ENCODE peak calls at places on chromosomes 16 and 17, in seven cellular contexts. T, X, N, Y, H, S and M are unnamed samples.

GRCh38 chr16:71920658-71921057 is 25.3 kb downstream of the IST1 start:
- DNase-seq in H (no peak), T (no peak), S (no peak), Y (no peak), X (no peak), N (no peak), M (no peak)

GRCh38 chr17:78154903-78155811 is 9.0 kb downstream of the C17orf99 start:
- DNase-seq in H (no peak), N (no peak), S (no peak), Y (no peak), T (peak), X (no peak), M (no peak)

GRCh38 chr16:9002042-9002441 is 38.3 kb upstream of the USP7 start:
- DNase-seq in H (no peak), T (no peak), N (no peak), S (no peak), X (no peak), Y (no peak), M (no peak)

GRCh38 chr17:76048711-76049110 is 21.6 kb upstream of the EVPL start:
- DNase-seq in Y (peak), X (no peak), T (no peak), H (no peak), N (no peak), S (no peak), M (no peak)

GRCh38 chr17:78409191-78409621 is 30.8 kb downstream of the PGS1 start:
- DNase-seq in T (no peak), S (peak), Y (no peak), H (no peak), N (no peak), X (no peak), M (no peak)

GRCh38 chr16:77732241-77732946 is 10.1 kb downstream of the NUDT7 start:
- DNase-seq in S (no peak), X (no peak), Y (no peak), H (no peak), N (no peak), T (no peak), M (no peak)

GRCh38 chr17:65564793-65565192 is 3.3 kb upstream of the AXIN2 start:
- DNase-seq in S (no peak), X (peak), T (no peak), Y (no peak), H (no peak), N (peak), M (no peak)

GRCh38 chr16:73047536-73048291 is at the start of gene ZFHX3:
- DNase-seq in H (peak), S (peak), Y (no peak), N (peak), T (peak), X (peak), M (no peak)

GRCh38 chr16:70740919-70741778 is 55.3 kb upstream of the MTSS2 start:
- DNase-seq in N (no peak), X (no peak), T (no peak), H (no peak), S (no peak), Y (no peak), M (no peak)

GRCh38 chr17:51000835-51001638 is 119.6 kb downstream of the SPAG9 start:
- DNase-seq in Y (peak), T (peak), S (no peak), X (no peak), H (no peak), N (no peak), M (no peak)

GRCh38 chr17:8147805-8148404 is 4.3 kb downstream of the PER1 start:
- DNase-seq in N (peak), X (no peak), T (no peak), Y (no peak), H (no peak), S (no peak), M (no peak)

GRCh38 chr16:9049241-9049640 is 42.2 kb upstream of the HAPSTR1 start:
- DNase-seq in S (no peak), Y (no peak), X (no peak), H (no peak), T (no peak), N (no peak), M (no peak)

GRCh38 chr16:27215660-27216059 is 12.3 kb downstream of the KDM8 start:
- DNase-seq in Y (no peak), H (no peak), T (no peak), X (no peak), S (no peak), N (no peak), M (no peak)

GRCh38 chr16:27218756-27219155 is 15.4 kb downstream of the KDM8 start:
- DNase-seq in X (no peak), H (no peak), S (no peak), Y (no peak), N (no peak), T (no peak), M (no peak)

GRCh38 chr16:27219161-27219560 is 15.8 kb downstream of the KDM8 start:
- DNase-seq in T (no peak), N (no peak), Y (no peak), H (no peak), S (no peak), X (no peak), M (no peak)

GRCh38 chr16:27216297-27216885 is 13.1 kb downstream of the KDM8 start:
- DNase-seq in S (no peak), X (no peak), Y (no peak), H (no peak), T (no peak), N (no peak), M (no peak)

GRCh38 chr16:27217256-27217655 is 13.9 kb downstream of the KDM8 start:
- DNase-seq in Y (no peak), T (no peak), S (no peak), H (no peak), X (peak), N (no peak), M (no peak)
- H3K27ac ChIP-seq in Y (no peak), T (no peak), S (no peak), H (peak), X (peak), N (peak), M (no peak)

GRCh38 chr17:57531078-57531477 is 214.0 kb downstream of the CCDC182 start:
- DNase-seq in X (no peak), N (no peak), Y (no peak), T (no peak), H (no peak), S (no peak), M (no peak)

GRCh38 chr17:57531648-57532486 is 213.2 kb downstream of the CCDC182 start:
- DNase-seq in X (no peak), N (no peak), H (no peak), S (no peak), T (no peak), Y (no peak), M (no peak)

GRCh38 chr17:57532556-57532955 is 212.5 kb downstream of the CCDC182 start:
- DNase-seq in H (no peak), Y (no peak), S (no peak), T (no peak), X (no peak), N (no peak), M (no peak)

GRCh38 chr17:57533684-57534305 is 211.3 kb downstream of the CCDC182 start:
- DNase-seq in N (no peak), Y (no peak), X (no peak), T (no peak), H (no peak), S (no peak), M (no peak)

GRCh38 chr17:57532966-57533365 is 212.1 kb downstream of the CCDC182 start:
- DNase-seq in T (no peak), H (no peak), X (no peak), N (no peak), Y (no peak), S (no peak), M (no peak)
- H3K27ac ChIP-seq in T (no peak), H (no peak), X (peak), N (no peak), Y (no peak), S (no peak), M (no peak)

GRCh38 chr16:4535627-4536108 is 2.9 kb downstream of the CDIP1 start:
- DNase-seq in Y (no peak), N (no peak), S (peak), T (no peak), X (no peak), H (no peak), M (no peak)

GRCh38 chr16:4538067-4538385 is 547 bp downstream of the CDIP1 start:
- DNase-seq in X (no peak), N (no peak), T (no peak), H (no peak), Y (no peak), S (no peak), M (no peak)

GRCh38 chr16:4538386-4539235 is at the start of gene CDIP1:
- DNase-seq in Y (peak), T (peak), H (peak), S (peak), X (peak), N (peak), M (peak)

GRCh38 chr16:4537376-4538066 is 1.1 kb downstream of the CDIP1 start:
- DNase-seq in Y (no peak), N (no peak), S (no peak), T (no peak), X (peak), H (peak), M (peak)

DNA sequence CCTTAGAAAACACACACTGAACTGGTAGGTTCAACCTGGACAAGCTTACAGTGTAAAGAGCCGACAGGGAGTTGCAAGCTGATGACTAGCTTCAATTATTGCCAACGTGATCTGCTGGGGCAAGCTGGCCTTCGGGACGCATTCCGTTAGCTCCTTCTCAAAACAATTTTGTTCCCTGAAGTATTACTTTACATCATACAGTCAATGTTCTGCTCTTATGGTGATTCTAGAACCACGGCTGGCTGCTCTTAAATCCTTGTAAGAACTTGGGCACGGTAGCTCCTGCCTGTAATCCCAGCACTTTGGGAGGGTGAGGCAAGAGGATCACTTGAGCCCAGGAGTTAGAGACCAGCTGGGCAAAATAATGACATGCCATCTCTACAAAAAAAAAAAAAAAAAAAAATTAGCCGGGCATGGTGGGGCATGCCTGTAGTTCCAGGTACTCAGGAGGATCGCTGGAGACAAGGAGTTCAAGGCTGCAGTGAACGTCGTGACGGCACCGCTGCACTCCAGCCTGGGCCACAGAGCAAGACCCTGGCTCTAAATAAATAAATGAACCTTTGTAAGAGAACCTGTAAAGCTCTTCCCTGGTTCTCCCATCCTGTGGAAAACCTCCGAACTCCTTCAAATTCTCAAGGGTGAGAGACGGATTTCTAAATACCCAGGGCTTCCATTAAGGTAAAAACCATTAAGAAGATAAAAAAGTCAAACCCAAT is 2.0 kb downstream of the CDIP1 start:
- DNase-seq in N (no peak), Y (no peak), T (no peak), X (no peak), H (no peak), S (no peak), M (no peak)
- H3K27ac ChIP-seq in N (peak), Y (no peak), T (no peak), X (peak), H (peak), S (no peak), M (no peak)

DNA sequence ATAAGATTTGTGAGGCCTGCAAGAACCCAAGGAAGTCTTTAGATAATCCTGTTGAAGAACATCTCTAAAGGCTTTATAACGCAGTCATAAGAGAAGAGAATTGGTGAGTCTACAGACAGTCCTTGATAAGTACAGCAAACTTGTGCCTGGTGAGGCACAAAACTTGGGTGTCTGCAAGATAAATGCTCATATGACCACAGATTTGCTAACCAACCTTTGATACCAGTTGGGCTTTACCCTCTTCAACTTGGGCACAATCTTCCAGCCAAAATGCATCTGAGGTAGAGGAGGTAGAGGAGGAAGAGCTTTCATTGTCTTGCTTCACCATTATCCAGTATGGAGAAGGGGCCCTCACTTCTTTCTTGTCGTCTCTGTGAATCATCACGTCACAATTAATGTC is 16.9 kb downstream of the PDZD9 start:
- DNase-seq in X (no peak), Y (no peak), T (no peak), S (no peak), N (no peak), H (no peak), M (no peak)
- H3K27ac ChIP-seq in X (no peak), Y (no peak), T (no peak), S (no peak), N (no peak), H (no peak), M (no peak)

GRCh38 chr16:22018559-22018958 is 10.6 kb downstream of the MOSMO start:
- DNase-seq in T (no peak), N (no peak), X (no peak), H (no peak), Y (no peak), S (no peak), M (no peak)

GRCh38 chr16:22027633-22028032 is 19.7 kb downstream of the MOSMO start:
- DNase-seq in X (no peak), T (no peak), Y (no peak), N (no peak), S (no peak), H (no peak), M (no peak)

GRCh38 chr16:22022151-22022550 is 14.2 kb downstream of the MOSMO start:
- DNase-seq in Y (no peak), X (no peak), S (no peak), H (no peak), N (no peak), T (no peak), M (no peak)

DNA sequence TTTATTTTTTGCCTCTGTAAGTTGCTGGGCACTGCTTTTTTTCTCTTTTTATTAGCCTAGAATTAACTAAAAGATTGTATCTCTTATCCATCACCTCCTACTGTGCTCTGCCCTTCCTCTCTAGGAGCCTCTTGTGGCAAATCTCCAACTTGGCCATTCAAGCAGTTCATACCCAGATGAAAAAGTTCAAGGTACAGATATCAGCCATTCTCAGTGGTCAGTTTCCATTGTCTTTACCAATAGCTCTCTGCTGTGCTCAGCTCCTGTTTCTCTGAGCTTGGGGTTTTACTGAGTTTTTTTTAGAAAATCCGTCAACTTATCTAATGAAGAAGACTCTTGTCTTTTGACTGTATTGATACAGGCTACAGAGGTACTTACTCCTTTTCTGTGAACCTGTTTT is 15.6 kb downstream of the MOSMO start:
- DNase-seq in Y (no peak), N (no peak), H (no peak), S (no peak), T (peak), X (no peak), M (no peak)
- H3K27ac ChIP-seq in Y (no peak), N (no peak), H (no peak), S (no peak), T (peak), X (no peak), M (no peak)

DNA sequence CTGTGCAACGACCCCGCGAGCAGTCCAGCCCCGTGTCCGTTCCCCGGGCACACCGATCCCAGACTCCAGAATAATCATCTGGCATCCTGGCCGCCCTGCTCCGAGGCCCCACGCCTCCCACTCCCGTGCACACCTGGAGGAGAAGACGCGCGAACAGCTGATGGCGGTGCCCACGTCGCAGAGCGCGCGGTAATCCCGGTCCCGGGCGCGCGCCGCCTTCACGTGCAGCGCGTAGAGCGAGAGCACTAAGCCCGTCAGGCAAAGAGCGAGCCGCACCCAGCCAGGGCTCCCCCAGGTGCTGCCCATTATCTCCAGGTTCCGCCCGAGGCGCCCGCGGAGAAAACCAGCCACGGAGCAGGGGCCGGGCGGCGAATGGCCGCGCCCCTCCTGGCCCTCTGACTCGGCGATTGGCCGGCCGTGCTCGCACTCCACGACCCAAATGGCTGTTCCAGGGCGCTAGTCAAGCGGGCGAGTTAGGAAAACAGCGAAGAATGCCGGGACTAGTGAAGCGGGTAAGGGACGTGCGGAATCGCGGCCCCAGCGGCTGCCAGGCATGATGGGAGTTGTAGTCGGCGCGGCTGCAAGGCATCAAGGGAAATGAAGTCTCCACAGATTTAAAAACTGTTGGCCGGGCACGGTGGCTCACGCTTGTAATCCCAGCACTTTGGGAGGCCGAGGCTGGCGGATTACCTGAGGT is at the start of gene VKORC1:
- DNase-seq in T (peak), N (peak), X (peak), H (peak), Y (peak), S (peak), M (peak)
- H3K27ac ChIP-seq in T (peak), N (peak), X (peak), H (peak), Y (peak), S (peak), M (peak)

GRCh38 chr17:40307001-40307690 is 1.8 kb upstream of the RARA start:
- DNase-seq in N (no peak), X (peak), S (no peak), T (no peak), Y (no peak), H (no peak), M (no peak)

GRCh38 chr17:40306395-40306794 is 2.6 kb upstream of the RARA start:
- DNase-seq in N (no peak), Y (no peak), S (no peak), X (no peak), T (no peak), H (no peak), M (no peak)

GRCh38 chr17:40303009-40303657 is 5.8 kb upstream of the RARA start:
- DNase-seq in N (peak), H (no peak), S (no peak), Y (peak), T (peak), X (peak), M (no peak)

GRCh38 chr17:40303706-40304450 is 5.1 kb upstream of the RARA start:
- DNase-seq in S (no peak), X (no peak), T (no peak), N (no peak), Y (no peak), H (no peak), M (no peak)

GRCh38 chr17:40304464-40304863 is 4.5 kb upstream of the RARA start:
- DNase-seq in N (no peak), T (no peak), H (no peak), Y (no peak), X (no peak), S (no peak), M (no peak)
- H3K27ac ChIP-seq in N (no peak), T (no peak), H (peak), Y (no peak), X (no peak), S (peak), M (no peak)

DNA sequence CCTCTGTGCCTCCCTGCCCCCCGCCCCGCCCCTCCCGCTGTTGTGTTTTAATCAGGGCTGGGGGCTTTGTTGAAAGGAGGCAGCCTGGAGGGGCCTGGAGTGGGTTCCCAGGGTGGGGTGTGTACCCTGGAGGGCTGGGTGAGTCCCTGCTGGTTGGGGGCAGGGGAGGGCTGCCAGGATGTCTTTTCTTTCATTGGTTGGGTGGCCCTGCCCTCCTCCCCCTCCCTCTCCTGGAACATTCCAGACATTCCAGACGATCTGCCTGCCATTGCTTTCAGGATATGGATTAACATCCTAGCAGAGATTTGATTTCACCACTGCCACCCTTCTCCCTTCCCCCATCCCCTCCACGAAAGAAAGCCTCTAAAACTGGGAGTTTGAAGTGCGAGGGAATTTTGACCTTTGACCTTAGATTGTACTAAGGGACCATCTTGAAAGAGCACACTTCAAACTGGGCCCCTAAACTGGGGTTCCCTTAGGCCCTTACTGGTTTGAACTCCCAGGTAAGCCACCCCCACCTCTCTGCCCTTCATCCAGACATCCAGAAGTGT is 25.3 kb downstream of the IGF2BP1 start:
- DNase-seq in Y (no peak), N (no peak), T (no peak), X (no peak), H (no peak), S (no peak), M (no peak)
- H3K27ac ChIP-seq in Y (no peak), N (no peak), T (no peak), X (no peak), H (no peak), S (no peak), M (no peak)

DNA sequence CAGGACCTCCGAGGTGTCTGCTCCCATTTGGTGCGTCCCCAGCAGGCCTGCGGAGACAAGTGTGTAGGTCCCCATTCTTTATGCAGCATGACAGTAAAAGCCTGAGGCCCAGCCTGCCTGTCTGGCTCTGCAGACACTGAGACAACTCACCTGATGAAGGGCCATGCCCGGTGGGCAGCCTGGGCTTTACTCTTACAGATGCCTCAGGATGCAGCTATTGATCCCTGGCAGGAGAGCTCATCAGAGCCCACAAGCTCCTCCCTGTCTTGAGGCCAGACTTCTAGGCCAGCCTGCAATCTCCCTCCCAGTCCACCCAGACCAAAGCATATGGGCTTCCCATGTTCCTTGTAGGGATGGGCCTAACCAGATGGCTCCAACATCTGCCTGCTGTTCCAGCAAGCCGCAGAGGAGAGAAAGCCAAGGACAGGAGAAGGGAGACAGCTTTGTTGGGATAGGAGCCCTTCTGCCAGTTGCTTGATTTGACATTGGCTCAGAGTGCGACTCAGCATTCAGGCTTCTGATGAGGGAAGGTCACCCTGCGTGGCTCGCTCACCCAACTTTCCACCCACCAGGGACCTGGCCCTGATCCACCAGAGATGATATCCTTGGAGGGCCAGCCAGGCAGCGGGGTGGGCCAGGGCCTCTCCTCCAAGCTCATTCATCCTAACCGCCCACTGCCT is 87.5 kb downstream of the SOCS1 start:
- DNase-seq in S (no peak), X (no peak), N (no peak), T (no peak), Y (no peak), H (no peak), M (no peak)
- H3K27ac ChIP-seq in S (no peak), X (no peak), N (no peak), T (no peak), Y (no peak), H (peak), M (no peak)